ENCODE peak calls at places on chromosome 10, in eight cellular contexts. One of them, this sample, is unnamed.

GRCh38 chr10:43195557-43195956 is 57.3 kb downstream of the CSGALNACT2 start:
- DNase-seq in T follicular helper cell: no peak
- DNase-seq in psoas muscle: no peak
- DNase-seq in stromal cell of bone marrow: no peak
- DNase-seq in GM13977: peak
- DNase-seq in stimulated activated CD4-positive, alpha-beta T cell treated with anti-CD3 and anti-CD28 coated beads, Interleukin-4, amount 100 ng/mL, for 4 hours: no peak
- DNase-seq in AG20443: no peak
- DNase-seq in tibial artery: no peak
- DNase-seq in this sample: no peak

GRCh38 chr10:29285624-29286051 is 3.2 kb upstream of the LYZL1 start:
- DNase-seq in T follicular helper cell: no peak
- DNase-seq in psoas muscle: no peak
- DNase-seq in stromal cell of bone marrow: no peak
- DNase-seq in GM13977: peak
- DNase-seq in stimulated activated CD4-positive, alpha-beta T cell treated with anti-CD3 and anti-CD28 coated beads, Interleukin-4, amount 100 ng/mL, for 4 hours: no peak
- DNase-seq in AG20443: no peak
- DNase-seq in tibial artery: no peak
- DNase-seq in this sample: no peak

GRCh38 chr10:11617233-11617632 is 5.8 kb upstream of the USP6NL start:
- DNase-seq in T follicular helper cell: no peak
- DNase-seq in psoas muscle: no peak
- DNase-seq in stromal cell of bone marrow: no peak
- DNase-seq in GM13977: no peak
- DNase-seq in stimulated activated CD4-positive, alpha-beta T cell treated with anti-CD3 and anti-CD28 coated beads, Interleukin-4, amount 100 ng/mL, for 4 hours: no peak
- DNase-seq in AG20443: no peak
- DNase-seq in tibial artery: no peak
- DNase-seq in this sample: no peak

GRCh38 chr10:129388435-129388834 is 78.6 kb upstream of the MGMT start:
- DNase-seq in T follicular helper cell: no peak
- DNase-seq in psoas muscle: no peak
- DNase-seq in stromal cell of bone marrow: no peak
- DNase-seq in GM13977: no peak
- DNase-seq in stimulated activated CD4-positive, alpha-beta T cell treated with anti-CD3 and anti-CD28 coated beads, Interleukin-4, amount 100 ng/mL, for 4 hours: no peak
- DNase-seq in AG20443: no peak
- DNase-seq in tibial artery: no peak
- DNase-seq in this sample: no peak

GRCh38 chr10:27240212-27240890 is at the start of gene ACBD5:
- DNase-seq in T follicular helper cell: peak
- DNase-seq in psoas muscle: peak
- DNase-seq in stromal cell of bone marrow: peak
- DNase-seq in GM13977: peak
- DNase-seq in stimulated activated CD4-positive, alpha-beta T cell treated with anti-CD3 and anti-CD28 coated beads, Interleukin-4, amount 100 ng/mL, for 4 hours: peak
- DNase-seq in AG20443: peak
- DNase-seq in tibial artery: peak
- DNase-seq in this sample: peak

GRCh38 chr10:132452651-132453469 is 55.9 kb downstream of the PWWP2B start:
- DNase-seq in T follicular helper cell: peak
- DNase-seq in psoas muscle: peak
- DNase-seq in stromal cell of bone marrow: no peak
- DNase-seq in GM13977: peak
- DNase-seq in stimulated activated CD4-positive, alpha-beta T cell treated with anti-CD3 and anti-CD28 coated beads, Interleukin-4, amount 100 ng/mL, for 4 hours: peak
- DNase-seq in AG20443: peak
- DNase-seq in tibial artery: peak
- DNase-seq in this sample: peak

GRCh38 chr10:75658915-75659314 is 227.5 kb downstream of the LRMDA start:
- DNase-seq in T follicular helper cell: no peak
- DNase-seq in psoas muscle: no peak
- DNase-seq in stromal cell of bone marrow: no peak
- DNase-seq in GM13977: no peak
- DNase-seq in stimulated activated CD4-positive, alpha-beta T cell treated with anti-CD3 and anti-CD28 coated beads, Interleukin-4, amount 100 ng/mL, for 4 hours: no peak
- DNase-seq in AG20443: no peak
- DNase-seq in tibial artery: no peak
- DNase-seq in this sample: no peak

GRCh38 chr10:100504101-100504500 is 15.6 kb downstream of the SEC31B start:
- DNase-seq in T follicular helper cell: no peak
- DNase-seq in psoas muscle: no peak
- DNase-seq in stromal cell of bone marrow: no peak
- DNase-seq in GM13977: no peak
- DNase-seq in stimulated activated CD4-positive, alpha-beta T cell treated with anti-CD3 and anti-CD28 coated beads, Interleukin-4, amount 100 ng/mL, for 4 hours: no peak
- DNase-seq in AG20443: no peak
- DNase-seq in tibial artery: no peak
- DNase-seq in this sample: no peak

GRCh38 chr10:9951481-9952257 is 1066.0 kb upstream of the CELF2 start:
- DNase-seq in T follicular helper cell: no peak
- DNase-seq in psoas muscle: no peak
- DNase-seq in stromal cell of bone marrow: peak
- DNase-seq in GM13977: no peak
- DNase-seq in stimulated activated CD4-positive, alpha-beta T cell treated with anti-CD3 and anti-CD28 coated beads, Interleukin-4, amount 100 ng/mL, for 4 hours: no peak
- DNase-seq in AG20443: peak
- DNase-seq in tibial artery: no peak
- DNase-seq in this sample: no peak